ENCODE peak calls at places on chromosomes 4 and X, in five cellular contexts. K, U, V, S and L are unnamed samples.

GRCh38 chr4:40228497-40229365 is 31.9 kb downstream of the RHOH start:
- DNase-seq in K (no peak), U (no peak), V (no peak), S (no peak), L (peak)

GRCh38 chrX:106899276-106899675 is 3.9 kb downstream of the RIPPLY1 start:
- DNase-seq in K (no peak), U (no peak), V (no peak), S (no peak), L (no peak)

GRCh38 chrX:17584248-17584681 is 153.0 kb upstream of the SCML1 start:
- DNase-seq in K (no peak), U (no peak), V (no peak), S (no peak), L (no peak)

GRCh38 chrX:41333744-41333993 is 293 bp upstream of the DDX3X start:
- DNase-seq in K (peak), U (no peak), V (peak), S (peak), L (peak)

GRCh38 chr4:40630335-40631021 is 814 bp upstream of the RBM47 start:
- DNase-seq in K (peak), U (peak), V (no peak), S (no peak), L (peak)

GRCh38 chr4:184163813-184164212 is 53.9 kb downstream of the ENPP6 start:
- DNase-seq in K (peak), U (no peak), V (no peak), S (no peak), L (peak)

GRCh38 chr4:114217150-114217817 is 237.8 kb upstream of the ARSJ start:
- DNase-seq in K (no peak), U (no peak), V (no peak), S (no peak), L (no peak)

GRCh38 chr4:90670183-90670582 is 543.0 kb downstream of the CCSER1 start:
- DNase-seq in K (no peak), U (no peak), V (no peak), S (no peak), L (no peak)

GRCh38 chrX:16836371-16836770 is 33.8 kb downstream of the RBBP7 start:
- DNase-seq in K (no peak), U (no peak), V (no peak), S (peak), L (no peak)

GRCh38 chr4:1478766-1479355 is 72.6 kb upstream of the NKX1-1 start:
- DNase-seq in K (no peak), U (peak), V (no peak), S (no peak), L (no peak)

GRCh38 chrX:151983186-151983585 is 8.7 kb upstream of the GABRE start:
- DNase-seq in K (peak), U (no peak), V (no peak), S (no peak), L (no peak)

GRCh38 chr4:128979934-128980333 is 113.4 kb downstream of the SCLT1 start:
- DNase-seq in K (peak), U (no peak), V (no peak), S (peak), L (no peak)

GRCh38 chrX:132023117-132023895 is at the start of gene STK26:
- DNase-seq in K (peak), U (peak), V (no peak), S (peak), L (peak)

GRCh38 chr4:35934370-35934981 is 309.8 kb downstream of the ARAP2 start:
- DNase-seq in K (peak), U (no peak), V (peak), S (peak), L (peak)

GRCh38 chr4:111602848-111603247 is 542.4 kb upstream of the FAM241A start:
- DNase-seq in K (peak), U (no peak), V (no peak), S (no peak), L (no peak)

GRCh38 chrX:133337250-133337649 is 78.0 kb downstream of the GPC4 start:
- DNase-seq in K (no peak), U (no peak), V (no peak), S (no peak), L (no peak)

GRCh38 chrX:8289523-8289922 is 118.5 kb upstream of the VCX2 start:
- DNase-seq in K (no peak), U (no peak), V (no peak), S (no peak), L (no peak)

GRCh38 chr4:17033256-17034245 is 135.1 kb upstream of the LDB2 start:
- DNase-seq in K (no peak), U (no peak), V (no peak), S (peak), L (no peak)

GRCh38 chrX:2572740-2573139 is 72.0 kb upstream of the DHRSX start:
- DNase-seq in K (peak), U (peak), V (no peak), S (peak), L (no peak)

GRCh38 chr4:61094854-61095598 is 105.1 kb upstream of the ADGRL3 start:
- DNase-seq in K (peak), U (no peak), V (no peak), S (no peak), L (no peak)

GRCh38 chrX:38799995-38800394 is 1.3 kb upstream of the MID1IP1 start:
- DNase-seq in K (no peak), U (no peak), V (no peak), S (no peak), L (no peak)

GRCh38 chr4:119179011-119179410 is 33.5 kb upstream of the USP53 start:
- DNase-seq in K (no peak), U (no peak), V (no peak), S (no peak), L (no peak)